ENCODE peak calls at places on chromosomes 12 and 14, in five cellular contexts. I is IMR-90, R is lower leg skin, G is thyroid gland, K is A549. Q is an unnamed sample.
A peak's percentile ranks its signal among the peaks of the same experiment; 100 is the strongest.

GRCh38 chr12:44874981-44875416 is 1.1 kb downstream of the NELL2 start:
- DNase-seq in G (peak; percentile 9), I (no peak), R (peak; percentile 65), K (no peak), Q (no peak)

GRCh38 chr12:43208221-43208620 is 343.8 kb downstream of the ADAMTS20 start:
- DNase-seq in R (no peak), I (no peak), K (no peak), G (no peak), Q (no peak)

GRCh38 chr12:112870267-112870980 is 36.3 kb upstream of the OAS1 start:
- DNase-seq in K (no peak), I (no peak), R (no peak), G (no peak), Q (no peak)

GRCh38 chr12:88946377-88946997 is 366.2 kb upstream of the KITLG start:
- DNase-seq in G (no peak), K (no peak), R (peak; percentile 65), I (peak; percentile 78), Q (no peak)

GRCh38 chr12:119363037-119363436 is 28.5 kb downstream of the CCDC60 start:
- DNase-seq in I (no peak), G (no peak), K (no peak), R (no peak), Q (no peak)

GRCh38 chr14:74015965-74016364 is 3.1 kb downstream of the ENTPD5 start:
- DNase-seq in R (no peak), K (no peak), G (no peak), I (no peak), Q (no peak)

GRCh38 chr14:86091811-86092210 is 561.9 kb downstream of the FLRT2 start:
- DNase-seq in G (no peak), I (peak; percentile 57), K (no peak), R (no peak), Q (no peak)

GRCh38 chr12:102965281-102966155 is 8.0 kb downstream of the ASCL1 start:
- DNase-seq in G (no peak), K (no peak), I (no peak), R (no peak), Q (no peak)

GRCh38 chr12:82174936-82175335 is 183.3 kb downstream of the CCDC59 start:
- DNase-seq in R (no peak), K (no peak), I (no peak), G (no peak), Q (no peak)

GRCh38 chr12:3492868-3493224 is 1.8 kb downstream of the PRMT8 start:
- DNase-seq in G (no peak), R (peak; percentile 70), I (no peak), K (no peak), Q (no peak)

GRCh38 chr14:68407275-68407674 is 385.6 kb downstream of the ZFP36L1 start:
- DNase-seq in G (no peak), I (peak; percentile 62), R (no peak), K (no peak), Q (no peak)

GRCh38 chr12:116529048-116529447 is 30.1 kb upstream of the MAP1LC3B2 start:
- DNase-seq in I (peak; percentile 59), K (peak; percentile 72), G (no peak), R (peak; percentile 84), Q (no peak)

GRCh38 chr12:51913071-51914033 is 6.0 kb downstream of the ACVRL1 start:
- DNase-seq in K (no peak), G (no peak), R (peak; percentile 84), I (no peak), Q (no peak)

GRCh38 chr14:22900088-22900799 is 17.2 kb downstream of the REM2 start:
- DNase-seq in R (no peak), K (peak; percentile 77), I (peak; percentile 78), G (peak; percentile 35), Q (no peak)

GRCh38 chr12:52241205-52241842 is 8.3 kb downstream of the KRT7 start:
- DNase-seq in I (peak; percentile 39), R (peak; percentile 83), K (no peak), G (no peak), Q (no peak)

GRCh38 chr12:67578976-67579661 is 69.4 kb upstream of the DYRK2 start:
- DNase-seq in K (no peak), I (no peak), G (no peak), R (no peak), Q (no peak)

GRCh38 chr12:54286042-54286931 is 5.8 kb downstream of the HNRNPA1 start:
- DNase-seq in I (no peak), G (no peak), R (no peak), K (no peak), Q (no peak)

GRCh38 chr12:3046441-3047200 is 30.6 kb upstream of the TSPAN9 start:
- DNase-seq in K (no peak), I (no peak), G (peak; percentile 87), R (no peak), Q (no peak)

GRCh38 chr12:124470139-124470538 is 97.3 kb downstream of the NCOR2 start:
- DNase-seq in G (no peak), K (no peak), I (no peak), R (no peak), Q (no peak)

GRCh38 chr12:63930971-63931370 is 86.5 kb downstream of the SRGAP1 start:
- DNase-seq in K (no peak), G (no peak), R (no peak), I (peak; percentile 72), Q (no peak)

GRCh38 chr14:100842799-100843198 is 16.9 kb downstream of the MEG3 start:
- DNase-seq in I (peak; percentile 95), R (no peak), G (no peak), K (no peak), Q (no peak)

GRCh38 chr12:6767592-6768384 is 1.6 kb downstream of the PTMS start:
- DNase-seq in K (no peak), I (peak; percentile 33), R (no peak), G (peak; percentile 62), Q (peak; percentile 86)

GRCh38 chr12:68832504-68832867 is 24.5 kb downstream of the MDM2 start:
- DNase-seq in I (no peak), G (peak; percentile 11), R (no peak), K (no peak), Q (no peak)

GRCh38 chr12:94872671-94873367 is 130.7 kb downstream of the NDUFA12 start:
- DNase-seq in I (no peak), G (peak; percentile 46), R (no peak), K (no peak), Q (no peak)

GRCh38 chr12:94873368-94874085 is 130.0 kb downstream of the NDUFA12 start:
- DNase-seq in I (no peak), R (no peak), K (peak; percentile 26), G (peak; percentile 66), Q (no peak)

GRCh38 chr12:94875525-94875924 is 128.0 kb downstream of the NDUFA12 start:
- DNase-seq in K (peak; percentile 49), I (no peak), G (peak; percentile 42), R (no peak), Q (no peak)

GRCh38 chr12:94874986-94875312 is 128.5 kb downstream of the NDUFA12 start:
- DNase-seq in G (peak; percentile 78), K (no peak), R (no peak), I (no peak), Q (no peak)

DNA sequence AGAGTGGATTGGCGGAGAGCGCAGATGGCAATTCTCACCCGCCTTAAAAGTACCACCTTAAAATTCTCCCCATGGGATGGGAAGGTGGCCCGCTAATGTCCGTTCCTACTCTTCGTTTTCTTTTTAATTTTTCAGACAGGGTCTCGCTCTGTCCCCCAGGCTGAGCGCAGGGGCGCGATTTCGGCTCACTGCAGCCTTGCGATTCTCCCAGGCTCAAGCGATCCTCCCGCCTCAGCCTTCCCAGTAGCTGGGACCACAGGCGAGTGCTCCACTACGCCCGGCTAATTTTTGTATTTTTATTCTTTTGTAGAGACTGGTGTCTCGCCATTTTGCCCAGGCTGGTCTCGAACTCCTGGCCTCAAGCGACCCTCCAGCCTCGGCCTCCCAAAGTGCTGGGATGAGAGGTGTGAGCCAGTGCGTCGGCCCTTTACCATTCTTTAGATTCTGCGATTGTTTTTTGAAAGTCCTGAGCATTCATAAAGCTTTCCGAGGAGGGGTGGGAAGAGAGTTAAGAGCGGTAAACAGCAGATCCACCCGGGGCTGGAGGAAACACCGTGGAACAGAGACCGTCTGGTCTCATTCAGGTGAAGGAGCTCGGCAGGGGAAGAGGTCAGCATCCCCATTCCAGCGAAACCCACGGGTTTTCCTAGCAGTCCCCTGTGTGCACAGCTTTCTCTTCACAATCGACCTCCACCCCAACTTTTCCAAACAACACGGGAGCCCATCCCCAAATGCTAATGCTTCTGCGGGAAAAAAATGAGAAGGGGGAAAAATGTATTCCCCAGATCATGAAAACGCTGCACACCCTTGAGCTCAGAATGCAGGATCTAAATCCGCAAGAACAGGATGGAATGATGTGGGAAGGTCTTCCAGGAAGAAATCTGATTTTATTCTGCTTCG is 129.2 kb downstream of the NDUFA12 start:
- DNase-seq in R (no peak), G (peak; percentile 18), I (no peak), K (no peak), Q (no peak)
- TF ChIP-seq POLR2A in R (no peak), G (no peak), I (no peak), K (no peak), Q (no peak)

DNA sequence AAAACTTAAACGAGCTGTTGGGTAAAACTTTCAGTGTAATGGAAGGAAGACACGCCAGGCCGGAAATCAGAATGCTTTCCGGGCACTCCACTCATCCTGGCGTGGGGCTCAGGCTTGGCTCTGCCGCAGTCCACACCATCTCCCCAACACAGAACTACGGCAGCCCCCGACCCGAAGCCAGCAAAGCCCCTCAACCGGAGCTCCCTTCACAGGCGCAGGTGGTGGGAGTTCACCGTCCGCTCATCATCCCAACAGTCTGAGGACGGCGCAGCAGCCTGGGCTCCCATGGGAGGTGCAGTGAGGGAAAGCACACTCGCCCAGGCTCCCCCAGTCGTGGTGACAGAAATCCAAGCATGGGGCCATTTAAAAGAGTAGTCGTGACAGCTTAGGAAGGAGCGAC is 11.0 kb upstream of the MMP17 start:
- DNase-seq in G (no peak), I (no peak), K (no peak), R (no peak), Q (no peak)
- TF ChIP-seq CTCF in G (no peak), I (no peak), K (no peak), R (no peak), Q (no peak)

GRCh38 chr12:48350249-48351021 is at the start of gene ZNF641:
- DNase-seq in G (peak; percentile 86), R (peak; percentile 94), I (peak; percentile 48), K (peak; percentile 25), Q (peak; percentile 92)
- TF ChIP-seq POLR2A in G (no peak), R (no peak), I (no peak), K (peak; percentile 54), Q (peak; percentile 74)

GRCh38 chr14:71119832-71120231 is 212.6 kb downstream of the PCNX1 start:
- DNase-seq in I (peak; percentile 32), G (no peak), K (no peak), R (no peak), Q (no peak)

GRCh38 chr14:71117839-71118743 is 210.8 kb downstream of the PCNX1 start:
- DNase-seq in I (peak; percentile 78), K (no peak), G (no peak), R (no peak), Q (no peak)

GRCh38 chr14:71121711-71122110 is 214.5 kb downstream of the PCNX1 start:
- DNase-seq in K (no peak), I (no peak), R (no peak), G (no peak), Q (no peak)

GRCh38 chr14:71116206-71117122 is 209.2 kb downstream of the PCNX1 start:
- DNase-seq in K (no peak), G (no peak), I (no peak), R (no peak), Q (no peak)

DNA sequence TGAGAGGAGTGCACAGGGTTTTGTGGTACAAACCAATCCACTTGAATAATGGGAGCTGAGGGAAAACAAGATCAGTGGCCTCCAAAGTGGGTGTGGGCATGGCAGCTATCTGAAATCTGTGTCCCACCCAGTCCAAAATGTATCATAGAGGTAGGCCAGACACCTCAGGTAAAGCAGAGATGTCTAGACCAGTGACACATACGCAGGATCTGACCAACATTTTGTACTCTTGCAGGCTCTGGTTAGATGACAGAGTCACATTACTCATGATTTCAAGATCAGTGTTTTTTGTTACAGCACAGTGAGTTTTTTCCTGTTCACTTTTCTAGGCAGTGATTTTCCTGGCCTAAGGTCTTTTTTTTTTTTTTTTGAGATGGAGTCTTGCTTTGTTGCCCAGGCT is 211.8 kb downstream of the PCNX1 start:
- DNase-seq in R (no peak), I (peak; percentile 39), G (no peak), K (no peak), Q (no peak)
- TF ChIP-seq CTCF in R (no peak), I (no peak), G (no peak), K (no peak), Q (no peak)